ENCODE peak calls at places on chromosomes 11 and 22, in eight cellular contexts. One of them, this sample, is unnamed.

GRCh38 chr22:31093956-31094622 is 13.0 kb downstream of the SMTN start:
- DNase-seq in activated T-helper 1 cell treated with anti-CD3 and anti-CD28 coated beads, Interleukin-2, amount 50 U/mL, for 16 hours: no peak
- DNase-seq in thyroid gland: peak
- DNase-seq in fibroblast of the aortic adventitia: no peak
- DNase-seq in sciatic nerve: peak
- DNase-seq in thoracic aorta: no peak
- DNase-seq in mesothelial cell of epicardium: no peak
- DNase-seq in foreskin melanocyte: no peak
- DNase-seq in this sample: no peak

GRCh38 chr11:24457985-24458384 is 38.9 kb upstream of the LUZP2 start:
- DNase-seq in activated T-helper 1 cell treated with anti-CD3 and anti-CD28 coated beads, Interleukin-2, amount 50 U/mL, for 16 hours: no peak
- DNase-seq in thyroid gland: no peak
- DNase-seq in fibroblast of the aortic adventitia: no peak
- DNase-seq in sciatic nerve: no peak
- DNase-seq in thoracic aorta: no peak
- DNase-seq in mesothelial cell of epicardium: no peak
- DNase-seq in foreskin melanocyte: no peak
- DNase-seq in this sample: no peak

GRCh38 chr11:64745523-64746328 is 1.8 kb upstream of the RASGRP2 start:
- DNase-seq in activated T-helper 1 cell treated with anti-CD3 and anti-CD28 coated beads, Interleukin-2, amount 50 U/mL, for 16 hours: peak
- DNase-seq in thyroid gland: peak
- DNase-seq in fibroblast of the aortic adventitia: peak
- DNase-seq in sciatic nerve: peak
- DNase-seq in thoracic aorta: peak
- DNase-seq in mesothelial cell of epicardium: no peak
- DNase-seq in foreskin melanocyte: no peak
- DNase-seq in this sample: peak

GRCh38 chr11:118497831-118498230 is 29.4 kb upstream of the TTC36 start:
- DNase-seq in activated T-helper 1 cell treated with anti-CD3 and anti-CD28 coated beads, Interleukin-2, amount 50 U/mL, for 16 hours: no peak
- DNase-seq in thyroid gland: no peak
- DNase-seq in fibroblast of the aortic adventitia: peak
- DNase-seq in sciatic nerve: no peak
- DNase-seq in thoracic aorta: no peak
- DNase-seq in mesothelial cell of epicardium: no peak
- DNase-seq in foreskin melanocyte: peak
- DNase-seq in this sample: no peak

GRCh38 chr22:45400046-45400445 is 13.4 kb downstream of the SMC1B start:
- DNase-seq in activated T-helper 1 cell treated with anti-CD3 and anti-CD28 coated beads, Interleukin-2, amount 50 U/mL, for 16 hours: no peak
- DNase-seq in thyroid gland: no peak
- DNase-seq in fibroblast of the aortic adventitia: no peak
- DNase-seq in sciatic nerve: no peak
- DNase-seq in thoracic aorta: no peak
- DNase-seq in mesothelial cell of epicardium: no peak
- DNase-seq in foreskin melanocyte: no peak
- DNase-seq in this sample: no peak

GRCh38 chr11:75311858-75312288 is 39.6 kb downstream of the ARRB1 start:
- DNase-seq in activated T-helper 1 cell treated with anti-CD3 and anti-CD28 coated beads, Interleukin-2, amount 50 U/mL, for 16 hours: no peak
- DNase-seq in thyroid gland: peak
- DNase-seq in fibroblast of the aortic adventitia: peak
- DNase-seq in sciatic nerve: peak
- DNase-seq in thoracic aorta: peak
- DNase-seq in mesothelial cell of epicardium: no peak
- DNase-seq in foreskin melanocyte: no peak
- DNase-seq in this sample: no peak

GRCh38 chr11:124917115-124917637 is 1.9 kb upstream of the HEPN1 start:
- DNase-seq in activated T-helper 1 cell treated with anti-CD3 and anti-CD28 coated beads, Interleukin-2, amount 50 U/mL, for 16 hours: no peak
- DNase-seq in thyroid gland: no peak
- DNase-seq in fibroblast of the aortic adventitia: peak
- DNase-seq in sciatic nerve: no peak
- DNase-seq in thoracic aorta: no peak
- DNase-seq in mesothelial cell of epicardium: no peak
- DNase-seq in foreskin melanocyte: no peak
- DNase-seq in this sample: no peak

GRCh38 chr22:18044548-18045271 is 20.3 kb upstream of the MICAL3 start:
- DNase-seq in activated T-helper 1 cell treated with anti-CD3 and anti-CD28 coated beads, Interleukin-2, amount 50 U/mL, for 16 hours: no peak
- DNase-seq in thyroid gland: no peak
- DNase-seq in fibroblast of the aortic adventitia: peak
- DNase-seq in sciatic nerve: peak
- DNase-seq in thoracic aorta: no peak
- DNase-seq in mesothelial cell of epicardium: no peak
- DNase-seq in foreskin melanocyte: no peak
- DNase-seq in this sample: no peak

GRCh38 chr22:35480627-35481565 is 59.7 kb upstream of the RASD2 start:
- DNase-seq in activated T-helper 1 cell treated with anti-CD3 and anti-CD28 coated beads, Interleukin-2, amount 50 U/mL, for 16 hours: no peak
- DNase-seq in thyroid gland: no peak
- DNase-seq in fibroblast of the aortic adventitia: no peak
- DNase-seq in sciatic nerve: no peak
- DNase-seq in thoracic aorta: no peak
- DNase-seq in mesothelial cell of epicardium: no peak
- DNase-seq in foreskin melanocyte: no peak
- DNase-seq in this sample: no peak

GRCh38 chr11:77381749-77382693 is 80.5 kb upstream of the GDPD4 start:
- DNase-seq in activated T-helper 1 cell treated with anti-CD3 and anti-CD28 coated beads, Interleukin-2, amount 50 U/mL, for 16 hours: no peak
- DNase-seq in thyroid gland: no peak
- DNase-seq in fibroblast of the aortic adventitia: peak
- DNase-seq in sciatic nerve: no peak
- DNase-seq in thoracic aorta: no peak
- DNase-seq in mesothelial cell of epicardium: no peak
- DNase-seq in foreskin melanocyte: peak
- DNase-seq in this sample: no peak

This sample was measured in activated gamma-delta T cell treated with Interleukin-2 at 50 U/mL for 16 hours.